ENCODE peak calls at places on chromosomes 12 and 14, in ten cellular contexts. One of them, this sample, is unnamed.
A peak's percentile ranks its signal among the peaks of the same experiment; 100 is the strongest.

GRCh38 chr12:46678441-46678840 is 147.4 kb downstream of the SLC38A4 start:
- DNase-seq in PC-3: peak; percentile 17
- DNase-seq in Karpas-422: no peak
- DNase-seq in neural progenitor cell: no peak
- DNase-seq in neuronal stem cell: no peak
- DNase-seq in HCT116: no peak
- DNase-seq in GM12878: no peak
- DNase-seq in mammary epithelial cell: peak; percentile 87
- DNase-seq in mesenchymal stem cell: no peak
- DNase-seq in fibroblast of lung: no peak
- DNase-seq in this sample: no peak

GRCh38 chr12:25377475-25378179 is 126.9 kb upstream of the KRAS start:
- DNase-seq in neural progenitor cell: no peak
- DNase-seq in fibroblast of lung: peak; percentile 69
- DNase-seq in Karpas-422: no peak
- DNase-seq in GM12878: no peak
- DNase-seq in neuronal stem cell: no peak
- DNase-seq in PC-3: peak; percentile 11
- DNase-seq in HCT116: no peak
- DNase-seq in mesenchymal stem cell: peak; percentile 78
- DNase-seq in mammary epithelial cell: peak; percentile 44
- DNase-seq in this sample: peak; percentile 47

GRCh38 chr12:55682087-55682796 is 25.5 kb downstream of the ITGA7 start:
- DNase-seq in mammary epithelial cell: no peak
- DNase-seq in neuronal stem cell: no peak
- DNase-seq in PC-3: no peak
- DNase-seq in Karpas-422: no peak
- DNase-seq in neural progenitor cell: no peak
- DNase-seq in GM12878: no peak
- DNase-seq in mesenchymal stem cell: no peak
- DNase-seq in HCT116: no peak
- DNase-seq in fibroblast of lung: no peak
- DNase-seq in this sample: no peak

GRCh38 chr12:539540-540310 is 80.0 kb downstream of the B4GALNT3 start:
- DNase-seq in mesenchymal stem cell: no peak
- DNase-seq in GM12878: no peak
- DNase-seq in PC-3: no peak
- DNase-seq in fibroblast of lung: no peak
- DNase-seq in neuronal stem cell: no peak
- DNase-seq in mammary epithelial cell: no peak
- DNase-seq in Karpas-422: no peak
- DNase-seq in HCT116: no peak
- DNase-seq in neural progenitor cell: no peak
- DNase-seq in this sample: no peak

GRCh38 chr12:57127101-57127709 is 1.1 kb upstream of the LRP1 start:
- DNase-seq in neural progenitor cell: peak; percentile 88
- DNase-seq in fibroblast of lung: no peak
- DNase-seq in Karpas-422: peak; percentile 75
- DNase-seq in GM12878: no peak
- DNase-seq in mammary epithelial cell: peak; percentile 70
- DNase-seq in HCT116: peak; percentile 68
- DNase-seq in PC-3: peak; percentile 62
- DNase-seq in mesenchymal stem cell: peak; percentile 60
- DNase-seq in neuronal stem cell: peak; percentile 71
- DNase-seq in this sample: peak; percentile 70

GRCh38 chr14:64758711-64759554 is 54.7 kb downstream of the PLEKHG3 start:
- DNase-seq in neuronal stem cell: no peak
- DNase-seq in HCT116: no peak
- DNase-seq in neural progenitor cell: no peak
- DNase-seq in Karpas-422: no peak
- DNase-seq in fibroblast of lung: peak; percentile 97
- DNase-seq in PC-3: peak; percentile 82
- DNase-seq in mesenchymal stem cell: peak; percentile 89
- DNase-seq in GM12878: no peak
- DNase-seq in mammary epithelial cell: peak; percentile 82
- DNase-seq in this sample: peak; percentile 87

GRCh38 chr12:47085815-47086252 is 6.1 kb upstream of the AMIGO2 start:
- DNase-seq in neuronal stem cell: no peak
- DNase-seq in Karpas-422: no peak
- DNase-seq in fibroblast of lung: peak; percentile 86
- DNase-seq in PC-3: peak; percentile 79
- DNase-seq in HCT116: no peak
- DNase-seq in mesenchymal stem cell: peak; percentile 88
- DNase-seq in neural progenitor cell: no peak
- DNase-seq in mammary epithelial cell: peak; percentile 66
- DNase-seq in GM12878: no peak
- DNase-seq in this sample: peak; percentile 81

GRCh38 chr12:55741978-55742377 is 944 bp upstream of the GDF11 start:
- DNase-seq in PC-3: no peak
- DNase-seq in neuronal stem cell: no peak
- DNase-seq in neural progenitor cell: peak; percentile 43
- DNase-seq in HCT116: no peak
- DNase-seq in Karpas-422: no peak
- DNase-seq in fibroblast of lung: no peak
- DNase-seq in GM12878: no peak
- DNase-seq in mammary epithelial cell: no peak
- DNase-seq in mesenchymal stem cell: no peak
- DNase-seq in this sample: no peak

GRCh38 chr14:52902971-52903385 is 47.9 kb downstream of the FERMT2 start:
- DNase-seq in mammary epithelial cell: peak; percentile 29
- DNase-seq in Karpas-422: no peak
- DNase-seq in neuronal stem cell: no peak
- DNase-seq in PC-3: peak; percentile 45
- DNase-seq in fibroblast of lung: peak; percentile 64
- DNase-seq in GM12878: no peak
- DNase-seq in neural progenitor cell: no peak
- DNase-seq in mesenchymal stem cell: peak; percentile 69
- DNase-seq in HCT116: no peak
- DNase-seq in this sample: no peak

GRCh38 chr14:93219103-93219726 is 12.2 kb downstream of the UBR7 start:
- DNase-seq in HCT116: peak; percentile 51
- DNase-seq in Karpas-422: peak; percentile 89
- DNase-seq in mesenchymal stem cell: peak; percentile 65
- DNase-seq in fibroblast of lung: peak; percentile 56
- DNase-seq in GM12878: no peak
- DNase-seq in neuronal stem cell: peak; percentile 5
- DNase-seq in PC-3: peak; percentile 74
- DNase-seq in neural progenitor cell: peak; percentile 76
- DNase-seq in mammary epithelial cell: peak; percentile 51
- DNase-seq in this sample: peak; percentile 56

GRCh38 chr12:109445224-109445623 is 31.9 kb downstream of the KCTD10 start:
- DNase-seq in Karpas-422: no peak
- DNase-seq in mesenchymal stem cell: no peak
- DNase-seq in mammary epithelial cell: no peak
- DNase-seq in HCT116: no peak
- DNase-seq in GM12878: no peak
- DNase-seq in neuronal stem cell: no peak
- DNase-seq in PC-3: peak; percentile 68
- DNase-seq in fibroblast of lung: peak; percentile 71
- DNase-seq in neural progenitor cell: no peak
- DNase-seq in this sample: peak; percentile 85

GRCh38 chr12:106094304-106094703 is 44.5 kb downstream of the NUAK1 start:
- DNase-seq in fibroblast of lung: peak; percentile 56
- DNase-seq in mammary epithelial cell: no peak
- DNase-seq in mesenchymal stem cell: no peak
- DNase-seq in neural progenitor cell: no peak
- DNase-seq in HCT116: no peak
- DNase-seq in PC-3: peak; percentile 85
- DNase-seq in Karpas-422: no peak
- DNase-seq in GM12878: no peak
- DNase-seq in neuronal stem cell: no peak
- DNase-seq in this sample: no peak

GRCh38 chr12:62865860-62866407 is 69.0 kb downstream of the PPM1H start:
- DNase-seq in mesenchymal stem cell: peak; percentile 44
- DNase-seq in fibroblast of lung: peak; percentile 76
- DNase-seq in PC-3: no peak
- DNase-seq in neural progenitor cell: peak; percentile 10
- DNase-seq in mammary epithelial cell: no peak
- DNase-seq in HCT116: peak; percentile 34
- DNase-seq in Karpas-422: no peak
- DNase-seq in neuronal stem cell: no peak
- DNase-seq in GM12878: no peak
- DNase-seq in this sample: peak; percentile 28

GRCh38 chr14:61565181-61565580 is 130.1 kb upstream of the HIF1A start:
- DNase-seq in neural progenitor cell: no peak
- DNase-seq in PC-3: peak; percentile 63
- DNase-seq in GM12878: no peak
- DNase-seq in mammary epithelial cell: no peak
- DNase-seq in Karpas-422: no peak
- DNase-seq in HCT116: no peak
- DNase-seq in fibroblast of lung: peak; percentile 53
- DNase-seq in mesenchymal stem cell: peak; percentile 68
- DNase-seq in neuronal stem cell: no peak
- DNase-seq in this sample: no peak

GRCh38 chr12:6039894-6040601 is 84.4 kb downstream of the VWF start:
- DNase-seq in HCT116: peak; percentile 57
- DNase-seq in mammary epithelial cell: peak; percentile 48
- DNase-seq in GM12878: no peak
- DNase-seq in Karpas-422: peak; percentile 86
- DNase-seq in neural progenitor cell: peak; percentile 87
- DNase-seq in fibroblast of lung: peak; percentile 57
- DNase-seq in PC-3: peak; percentile 74
- DNase-seq in neuronal stem cell: no peak
- DNase-seq in mesenchymal stem cell: peak; percentile 73
- DNase-seq in this sample: peak; percentile 89

GRCh38 chr12:57894577-57895292 is 46.6 kb upstream of the ATP23 start:
- DNase-seq in HCT116: no peak
- DNase-seq in fibroblast of lung: no peak
- DNase-seq in mesenchymal stem cell: no peak
- DNase-seq in GM12878: no peak
- DNase-seq in Karpas-422: no peak
- DNase-seq in neural progenitor cell: no peak
- DNase-seq in PC-3: no peak
- DNase-seq in neuronal stem cell: no peak
- DNase-seq in mammary epithelial cell: no peak
- DNase-seq in this sample: peak; percentile 19

GRCh38 chr12:118188690-118189371 is 52.9 kb downstream of the PEBP1 start:
- DNase-seq in neuronal stem cell: no peak
- DNase-seq in neural progenitor cell: no peak
- DNase-seq in mesenchymal stem cell: peak; percentile 4
- DNase-seq in mammary epithelial cell: peak; percentile 20
- DNase-seq in HCT116: no peak
- DNase-seq in fibroblast of lung: peak; percentile 67
- DNase-seq in Karpas-422: no peak
- DNase-seq in PC-3: no peak
- DNase-seq in GM12878: no peak
- DNase-seq in this sample: peak; percentile 23

GRCh38 chr12:20476551-20476950 is 108.2 kb downstream of the PDE3A start:
- DNase-seq in neuronal stem cell: no peak
- DNase-seq in mesenchymal stem cell: no peak
- DNase-seq in PC-3: no peak
- DNase-seq in HCT116: no peak
- DNase-seq in mammary epithelial cell: no peak
- DNase-seq in Karpas-422: no peak
- DNase-seq in GM12878: no peak
- DNase-seq in fibroblast of lung: no peak
- DNase-seq in neural progenitor cell: no peak
- DNase-seq in this sample: no peak

GRCh38 chr14:55641954-55642353 is 61.9 kb downstream of the KTN1 start:
- DNase-seq in mesenchymal stem cell: no peak
- DNase-seq in GM12878: no peak
- DNase-seq in Karpas-422: no peak
- DNase-seq in neuronal stem cell: no peak
- DNase-seq in mammary epithelial cell: no peak
- DNase-seq in fibroblast of lung: no peak
- DNase-seq in PC-3: no peak
- DNase-seq in neural progenitor cell: no peak
- DNase-seq in HCT116: no peak
- DNase-seq in this sample: no peak

GRCh38 chr14:71752111-71752738 is 180.0 kb upstream of the RGS6 start:
- DNase-seq in mesenchymal stem cell: no peak
- DNase-seq in neuronal stem cell: no peak
- DNase-seq in GM12878: no peak
- DNase-seq in HCT116: no peak
- DNase-seq in PC-3: no peak
- DNase-seq in Karpas-422: no peak
- DNase-seq in mammary epithelial cell: no peak
- DNase-seq in neural progenitor cell: no peak
- DNase-seq in fibroblast of lung: no peak
- DNase-seq in this sample: no peak
- H3K4me3 ChIP-seq in mesenchymal stem cell: no peak overlapping the region
- H3K4me3 ChIP-seq in neuronal stem cell: no peak overlapping the region
- H3K4me3 ChIP-seq in GM12878: no peak overlapping the region
- H3K4me3 ChIP-seq in HCT116: no peak overlapping the region
- H3K4me3 ChIP-seq in PC-3: no peak overlapping the region
- H3K4me3 ChIP-seq in Karpas-422: no peak overlapping the region
- H3K4me3 ChIP-seq in mammary epithelial cell: no peak overlapping the region
- H3K4me3 ChIP-seq in neural progenitor cell: no peak overlapping the region
- H3K4me3 ChIP-seq in fibroblast of lung: no peak overlapping the region
- H3K4me3 ChIP-seq in this sample: no peak overlapping the region

GRCh38 chr12:130097798-130098255 is 64.4 kb upstream of the FZD10 start:
- DNase-seq in HCT116: no peak
- DNase-seq in mammary epithelial cell: peak; percentile 42
- DNase-seq in mesenchymal stem cell: no peak
- DNase-seq in neural progenitor cell: no peak
- DNase-seq in neuronal stem cell: no peak
- DNase-seq in GM12878: no peak
- DNase-seq in PC-3: peak; percentile 13
- DNase-seq in fibroblast of lung: no peak
- DNase-seq in Karpas-422: no peak
- DNase-seq in this sample: no peak
- H3K9me3 ChIP-seq in HCT116: peaks cover 4% of the 10 kb centered on the region
- H3K9me3 ChIP-seq in mammary epithelial cell: peaks cover 34% of the 10 kb centered on the region
- H3K9me3 ChIP-seq in mesenchymal stem cell: peaks cover 7% of the 10 kb centered on the region
- H3K9me3 ChIP-seq in neural progenitor cell: no peaks in the 10 kb centered on the region
- H3K9me3 ChIP-seq in neuronal stem cell: no peaks in the 10 kb centered on the region
- H3K9me3 ChIP-seq in GM12878: no peaks in the 10 kb centered on the region
- H3K9me3 ChIP-seq in PC-3: no peaks in the 10 kb centered on the region
- H3K9me3 ChIP-seq in fibroblast of lung: no peaks in the 10 kb centered on the region
- H3K9me3 ChIP-seq in Karpas-422: no peaks in the 10 kb centered on the region
- H3K9me3 ChIP-seq in this sample: peaks cover 7% of the 10 kb centered on the region

GRCh38 chr12:19186722-19187661 is 57.5 kb downstream of the PLEKHA5 start:
- DNase-seq in HCT116: peak; percentile 31
- DNase-seq in GM12878: no peak
- DNase-seq in Karpas-422: peak; percentile 78
- DNase-seq in neuronal stem cell: peak; percentile 15
- DNase-seq in fibroblast of lung: peak; percentile 48
- DNase-seq in mesenchymal stem cell: peak; percentile 67
- DNase-seq in PC-3: peak; percentile 68
- DNase-seq in mammary epithelial cell: peak; percentile 55
- DNase-seq in neural progenitor cell: peak; percentile 65
- DNase-seq in this sample: peak; percentile 85
- H3K9ac ChIP-seq in HCT116: no peak overlapping the region
- H3K9ac ChIP-seq in GM12878: no peak overlapping the region
- H3K9ac ChIP-seq in Karpas-422: no peak overlapping the region
- H3K9ac ChIP-seq in neuronal stem cell: no peak overlapping the region
- H3K9ac ChIP-seq in fibroblast of lung: no peak overlapping the region
- H3K9ac ChIP-seq in mesenchymal stem cell: peak overlapping the region; percentile 66
- H3K9ac ChIP-seq in PC-3: no peak overlapping the region
- H3K9ac ChIP-seq in mammary epithelial cell: no peak overlapping the region
- H3K9ac ChIP-seq in neural progenitor cell: no peak overlapping the region
- H3K9ac ChIP-seq in this sample: no peak overlapping the region

DNA sequence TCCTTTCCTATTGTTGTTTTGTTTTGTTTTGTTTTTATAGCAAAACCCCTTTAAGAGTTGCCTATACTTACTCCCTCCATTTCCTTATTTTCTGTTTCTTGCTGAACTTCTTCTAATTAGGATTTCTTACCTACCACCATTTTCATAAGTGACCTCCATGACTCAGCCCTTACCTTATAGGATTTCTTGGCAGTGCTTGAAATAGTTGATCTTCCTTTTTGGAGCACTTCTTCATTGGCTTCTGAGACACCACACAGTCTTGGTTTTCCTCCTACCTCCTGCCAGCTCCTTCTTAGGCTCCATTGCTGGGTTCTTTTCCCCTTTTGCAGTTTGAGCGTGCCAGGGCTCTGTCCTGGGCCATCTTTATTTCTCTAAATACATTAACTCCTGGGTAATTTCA is 23.4 kb upstream of the EID3 start:
- DNase-seq in PC-3: peak; percentile 42
- DNase-seq in mammary epithelial cell: no peak
- DNase-seq in HCT116: no peak
- DNase-seq in mesenchymal stem cell: no peak
- DNase-seq in neural progenitor cell: no peak
- DNase-seq in fibroblast of lung: peak; percentile 33
- DNase-seq in GM12878: no peak
- DNase-seq in neuronal stem cell: no peak
- DNase-seq in Karpas-422: no peak
- DNase-seq in this sample: no peak
- H3K4me3 ChIP-seq in PC-3: peak overlapping the region; percentile 20
- H3K4me3 ChIP-seq in mammary epithelial cell: no peak overlapping the region
- H3K4me3 ChIP-seq in HCT116: no peak overlapping the region
- H3K4me3 ChIP-seq in mesenchymal stem cell: peak overlapping the region; percentile 28
- H3K4me3 ChIP-seq in neural progenitor cell: no peak overlapping the region
- H3K4me3 ChIP-seq in fibroblast of lung: peak overlapping the region; percentile 0
- H3K4me3 ChIP-seq in GM12878: no peak overlapping the region
- H3K4me3 ChIP-seq in neuronal stem cell: no peak overlapping the region
- H3K4me3 ChIP-seq in Karpas-422: no peak overlapping the region
- H3K4me3 ChIP-seq in this sample: peak overlapping the region; percentile 76